ENCODE peak calls at places on chromosomes 4 and X, in eight cellular contexts. Z is osteocyte; W is HT1080; J is T-cell; N is choroid plexus epithelial cell; B is brain microvascular endothelial cell; I is Kasumi-1; Q is CD4-positive, alpha-beta T cell. X is an unnamed sample.
A peak's percentile ranks its signal among the peaks of the same experiment; 100 is the strongest.

GRCh38 chrX:122739770-122740169 is 444.3 kb upstream of the GRIA3 start:
- DNase-seq in W (no peak), Z (no peak), B (no peak), N (peak; percentile 3), J (no peak), I (peak; percentile 0), Q (no peak), X (no peak)

GRCh38 chr4:1643971-1644735 is 40.0 kb downstream of the FAM53A start:
- DNase-seq in I (no peak), N (no peak), Q (no peak), B (no peak), J (no peak), W (no peak), Z (peak; percentile 82), X (no peak)

GRCh38 chr4:153530284-153530995 is 64.3 kb downstream of the TMEM131L start:
- DNase-seq in Q (no peak), N (no peak), B (no peak), Z (no peak), W (no peak), I (no peak), J (no peak), X (no peak)

GRCh38 chr4:181860157-181860556 is 383.0 kb upstream of the TENM3 start:
- DNase-seq in W (no peak), B (no peak), J (no peak), N (peak; percentile 68), Z (no peak), I (no peak), Q (no peak), X (no peak)

GRCh38 chr4:175729665-175730064 is 82.4 kb downstream of the GPM6A start:
- DNase-seq in I (no peak), Z (no peak), B (no peak), Q (no peak), W (no peak), J (no peak), N (no peak), X (no peak)

GRCh38 chr4:163707873-163708272 is 213.4 kb downstream of the TMA16 start:
- DNase-seq in W (no peak), Z (no peak), J (no peak), N (no peak), I (no peak), B (no peak), Q (no peak), X (no peak)

GRCh38 chr4:148634476-148634875 is 192.3 kb upstream of the NR3C2 start:
- DNase-seq in J (no peak), B (peak; percentile 6), N (peak; percentile 6), I (peak; percentile 22), W (peak; percentile 64), Z (no peak), Q (no peak), X (no peak)

GRCh38 chr4:186723207-186724047 is at the start of gene FAT1:
- DNase-seq in B (peak; percentile 26), I (no peak), N (peak; percentile 88), J (no peak), Z (peak; percentile 92), Q (no peak), W (peak; percentile 64), X (peak; percentile 32)

GRCh38 chr4:183403486-183403885 is 41.0 kb upstream of the CDKN2AIP start:
- DNase-seq in W (no peak), J (no peak), Q (no peak), B (no peak), N (no peak), Z (no peak), I (no peak), X (no peak)

GRCh38 chr4:96194993-96195392 is 355.1 kb downstream of the PDHA2 start:
- DNase-seq in Z (no peak), J (no peak), Q (no peak), I (no peak), W (no peak), N (no peak), B (no peak), X (no peak)

GRCh38 chr4:88382621-88383020 is 4.0 kb downstream of the HERC6 start:
- DNase-seq in Q (peak; percentile 32), B (no peak), W (no peak), I (no peak), J (no peak), Z (no peak), N (peak; percentile 2), X (peak; percentile 37)

GRCh38 chr4:121790976-121791375 is 10.1 kb upstream of the EXOSC9 start:
- DNase-seq in Q (no peak), N (peak; percentile 44), I (no peak), Z (no peak), W (no peak), B (peak; percentile 53), J (no peak), X (no peak)

GRCh38 chrX:120549483-120550452 is 11.0 kb downstream of the CUL4B start:
- DNase-seq in B (peak; percentile 89), N (peak; percentile 93), Q (no peak), Z (no peak), J (no peak), I (no peak), W (peak; percentile 92), X (no peak)

GRCh38 chr4:15738877-15739276 is 36.0 kb downstream of the BST1 start:
- DNase-seq in J (no peak), Q (no peak), B (no peak), N (peak; percentile 51), I (no peak), Z (no peak), W (no peak), X (no peak)

GRCh38 chrX:37993857-37994619 is 12.3 kb upstream of the SYTL5 start:
- DNase-seq in I (peak; percentile 49), B (no peak), J (no peak), Z (no peak), W (peak; percentile 33), N (no peak), Q (no peak), X (peak; percentile 15)

GRCh38 chr4:76698141-76698540 is 199.8 kb downstream of the SOWAHB start:
- DNase-seq in B (no peak), I (no peak), J (no peak), W (no peak), Q (no peak), Z (no peak), N (no peak), X (no peak)

GRCh38 chr4:8556341-8557150 is 23.6 kb upstream of the GPR78 start:
- DNase-seq in N (peak; percentile 37), I (no peak), W (peak; percentile 15), Q (no peak), J (no peak), Z (no peak), B (peak; percentile 31), X (no peak)